ENCODE peak calls at places on chromosomes 13 and 19, in five cellular contexts. F is A549, G is K562, A is HepG2, D is GM12878. H is an unnamed sample.

GRCh38 chr19:15644066-15644741 is 3.5 kb downstream of the CYP4F3 start:
- DNase-seq in D (no peak), F (no peak), G (no peak), A (no peak), H (no peak)

GRCh38 chr13:72508392-72508791 is 219.0 kb downstream of the MZT1 start:
- DNase-seq in A (no peak), D (no peak), G (no peak), F (no peak), H (no peak)

GRCh38 chr13:112098699-112099098 is 31.8 kb downstream of the SOX1 start:
- DNase-seq in D (no peak), A (no peak), F (no peak), G (no peak), H (no peak)

GRCh38 chr19:47125669-47125938 is 5.0 kb upstream of the SAE1 start:
- DNase-seq in F (no peak), G (no peak), D (no peak), A (no peak), H (no peak)

GRCh38 chr19:46847528-46847927 is 3.1 kb downstream of the AP2S1 start:
- DNase-seq in F (no peak), A (no peak), D (no peak), G (no peak), H (no peak)

GRCh38 chr13:50357586-50358118 is 342.4 kb downstream of the KCNRG start:
- DNase-seq in D (no peak), F (no peak), A (no peak), G (peak), H (no peak)

GRCh38 chr13:29922896-29923295 is 72.5 kb upstream of the UBL3 start:
- DNase-seq in F (no peak), G (no peak), D (no peak), A (no peak), H (no peak)

GRCh38 chr13:105998233-105998550 is 537.3 kb downstream of the EFNB2 start:
- DNase-seq in F (no peak), G (no peak), D (no peak), A (no peak), H (no peak)

GRCh38 chr13:109162248-109163051 is 533.0 kb downstream of the MYO16 start:
- DNase-seq in G (no peak), D (peak), A (no peak), F (no peak), H (no peak)

GRCh38 chr13:95858286-95859075 is 181.5 kb downstream of the DNAJC3 start:
- DNase-seq in A (no peak), F (no peak), D (no peak), G (no peak), H (no peak)

GRCh38 chr19:18772620-18773587 is 18.2 kb downstream of the COMP start:
- DNase-seq in F (no peak), G (no peak), A (no peak), D (no peak), H (peak)

GRCh38 chr19:38266070-38266469 is 1.7 kb downstream of the SPINT2 start:
- DNase-seq in G (no peak), D (no peak), A (no peak), F (no peak), H (no peak)

GRCh38 chr19:27974082-27974513 is 1238.9 kb downstream of the UQCRFS1 start:
- DNase-seq in D (peak), G (peak), A (peak), F (peak), H (peak)

GRCh38 chr13:50990050-50990449 is 80.5 kb downstream of the RNASEH2B start:
- DNase-seq in D (no peak), F (no peak), G (no peak), A (no peak), H (no peak)

DNA sequence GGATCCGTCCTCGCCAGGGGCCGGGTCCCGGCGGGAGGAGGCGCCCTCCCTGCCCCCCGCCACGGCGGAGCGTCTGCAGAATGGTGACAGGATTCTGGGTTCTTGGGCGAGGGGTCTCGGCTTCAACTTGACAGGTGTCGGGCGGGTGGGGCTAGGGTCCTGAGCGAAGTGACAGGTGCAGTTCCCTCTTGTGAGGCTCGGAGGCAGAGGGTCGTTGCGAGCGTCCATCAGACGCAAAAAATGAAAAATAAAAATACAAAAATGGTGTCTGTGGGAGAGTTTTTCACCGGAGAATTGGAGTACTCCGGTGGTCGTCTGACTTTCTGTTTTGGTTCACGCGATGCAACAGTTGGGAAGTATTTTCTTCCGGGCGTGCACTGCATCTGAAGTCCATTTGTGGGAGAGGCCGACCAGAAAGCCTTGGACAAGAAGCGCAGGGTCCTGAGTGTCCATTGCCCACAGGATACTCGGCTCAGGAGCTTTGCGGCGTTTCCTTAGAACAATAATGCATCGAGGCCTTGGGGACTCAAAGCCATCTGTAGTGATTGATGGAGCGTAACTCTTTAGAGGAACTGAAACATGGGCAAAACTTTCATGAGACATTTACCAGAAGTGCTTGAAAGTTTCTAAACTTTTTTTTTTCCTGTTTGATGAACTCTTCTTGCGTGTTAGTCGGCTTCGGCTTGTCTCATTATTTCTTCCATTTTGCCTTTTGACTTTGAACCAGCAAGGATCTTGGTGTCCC is 753 bp downstream of the RB1 start:
- DNase-seq in D (peak), F (peak), A (peak), G (peak), H (no peak)
- TF ChIP-seq JUNB in D (peak), F (no peak), A (no peak), G (no peak), H (no peak)

DNA sequence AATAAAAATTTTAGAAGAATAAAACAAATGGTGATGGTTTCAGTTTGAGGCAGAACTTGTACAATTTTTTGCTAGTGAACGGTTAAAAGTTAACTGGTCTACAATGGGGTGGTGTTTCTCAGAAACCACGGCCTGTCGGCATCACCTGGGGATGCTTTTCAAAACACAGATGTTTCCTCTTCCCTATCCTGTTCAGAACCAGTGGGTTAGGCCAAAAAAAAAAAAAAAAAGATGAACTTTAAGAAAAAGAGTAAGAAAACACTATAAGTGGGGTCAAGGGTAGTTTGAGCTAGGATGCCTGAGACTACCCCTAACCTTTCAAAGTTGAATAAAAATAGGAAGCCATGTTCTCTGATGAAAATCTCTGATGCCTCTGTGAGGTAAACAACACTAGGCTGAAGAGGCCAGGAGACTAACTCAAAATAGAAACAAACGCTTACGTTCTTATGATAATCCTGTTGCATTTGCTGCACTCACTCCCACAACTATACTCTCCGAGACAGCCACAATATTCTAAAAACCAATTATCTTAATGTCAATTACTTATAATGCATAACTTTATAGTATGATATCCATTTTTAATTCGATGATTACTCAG is 3.3 kb downstream of the MTIF3 start:
- DNase-seq in G (no peak), D (no peak), A (no peak), F (no peak), H (no peak)
- TF ChIP-seq JUNB in G (no peak), D (no peak), A (no peak), F (no peak), H (no peak)

GRCh38 chr13:73832203-73832602 is 302.0 kb downstream of the KLF12 start:
- DNase-seq in G (no peak), F (no peak), A (no peak), D (no peak), H (no peak)
- TF ChIP-seq JUNB in G (no peak), F (no peak), A (no peak), D (no peak), H (no peak)

DNA sequence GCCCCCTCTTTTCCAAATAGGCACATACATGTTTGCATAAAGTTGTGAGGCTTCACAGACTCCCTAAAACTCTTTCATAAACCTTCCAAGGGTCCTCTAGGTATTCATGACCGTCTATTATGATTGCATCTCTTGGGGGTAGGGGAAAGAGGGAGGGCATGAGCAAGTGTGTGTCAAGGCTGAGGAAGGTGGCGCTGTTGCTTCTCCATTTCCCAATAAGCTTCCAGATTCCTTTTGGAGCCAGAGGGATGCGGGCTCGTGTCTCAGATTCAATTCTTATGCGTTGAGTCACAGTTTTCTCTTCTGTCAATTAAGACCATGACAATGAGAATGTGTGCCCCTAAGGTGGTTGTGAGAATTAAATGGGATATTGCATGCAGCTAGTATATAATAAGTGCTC is 51.0 kb upstream of the CYP2A7 start:
- DNase-seq in D (no peak), F (peak), A (no peak), G (peak), H (peak)
- TF ChIP-seq JUNB in D (no peak), F (no peak), A (no peak), G (no peak), H (no peak)

GRCh38 chr19:7829162-7829520 is 877 bp upstream of the EVI5L start:
- DNase-seq in G (no peak), A (no peak), D (no peak), F (no peak), H (no peak)

GRCh38 chr19:7831452-7831851 is 1.4 kb downstream of the EVI5L start:
- DNase-seq in A (peak), D (no peak), F (peak), G (peak), H (peak)

GRCh38 chr19:7829561-7830271 is at the start of gene EVI5L:
- DNase-seq in G (peak), D (peak), A (peak), F (peak), H (peak)

GRCh38 chr19:7830823-7831222 is 805 bp downstream of the EVI5L start:
- DNase-seq in F (no peak), D (no peak), G (no peak), A (no peak), H (no peak)

GRCh38 chr19:7830272-7830771 is 304 bp downstream of the EVI5L start:
- DNase-seq in G (no peak), A (no peak), D (no peak), F (no peak), H (no peak)
- TF ChIP-seq JUNB in G (no peak), A (no peak), D (no peak), F (no peak), H (no peak)

H was measured in GM23338.